ENCODE peak calls at places on chromosomes 1 and 21, in eight cellular contexts. O is H9, N is cardiac muscle cell, R is pancreas, U is A673, P is breast epithelium, A is RWPE1, K is esophagus squamous epithelium. S is an unnamed sample.
A peak's percentile ranks its signal among the peaks of the same experiment; 100 is the strongest.

GRCh38 chr1:201942129-201942495 is 4.2 kb downstream of the LMOD1 start:
- DNase-seq in K (no peak), O (no peak), U (no peak), P (no peak), R (no peak), A (no peak), N (no peak), S (no peak)

GRCh38 chr1:22711071-22711470 is 432 bp downstream of the EPHB2 start:
- DNase-seq in U (no peak), R (no peak), P (no peak), O (no peak), K (no peak), N (peak; percentile 42), A (peak; percentile 15), S (no peak)

GRCh38 chr21:20443558-20444155 is 554.6 kb upstream of the NCAM2 start:
- DNase-seq in K (no peak), A (no peak), P (no peak), R (no peak), U (peak; percentile 6), O (no peak), N (peak; percentile 58), S (no peak)

GRCh38 chr1:145747398-145748247 is 28.3 kb downstream of the CD160 start:
- DNase-seq in A (no peak), U (no peak), P (no peak), O (no peak), K (no peak), N (no peak), R (no peak), S (no peak)

GRCh38 chr1:175933801-175934200 is 190.4 kb upstream of the TNR start:
- DNase-seq in R (no peak), K (no peak), P (no peak), A (no peak), U (no peak), O (no peak), N (peak; percentile 14), S (no peak)

GRCh38 chr1:207752456-207753132 is 740 bp downstream of the CD46 start:
- DNase-seq in R (peak; percentile 81), A (peak; percentile 7), O (no peak), N (peak; percentile 40), P (peak; percentile 31), U (no peak), K (no peak), S (no peak)

GRCh38 chr1:165257969-165258459 is 98.5 kb downstream of the LMX1A start:
- DNase-seq in N (peak; percentile 86), A (peak; percentile 70), P (peak; percentile 39), O (peak; percentile 83), K (no peak), U (peak; percentile 86), R (peak; percentile 78), S (no peak)

GRCh38 chr1:35852241-35852640 is 30.8 kb upstream of the AGO1 start:
- DNase-seq in O (no peak), U (no peak), A (no peak), N (no peak), P (no peak), K (no peak), R (no peak), S (no peak)

GRCh38 chr1:32742132-32742947 is 39.8 kb upstream of the SYNC start:
- DNase-seq in O (peak; percentile 75), U (no peak), A (peak; percentile 60), K (no peak), R (peak; percentile 80), N (no peak), P (peak; percentile 63), S (peak; percentile 79)

GRCh38 chr1:179141592-179142244 is 59.8 kb downstream of the TOR3A start:
- DNase-seq in N (no peak), A (peak; percentile 65), P (no peak), K (no peak), R (no peak), O (no peak), U (peak; percentile 91), S (no peak)

GRCh38 chr21:28485301-28486022 is 507.2 kb downstream of the LTN1 start:
- DNase-seq in K (no peak), N (no peak), R (no peak), P (no peak), A (peak; percentile 4), U (no peak), O (no peak), S (no peak)

GRCh38 chr1:156897078-156897825 is 3.7 kb downstream of the PEAR1 start:
- DNase-seq in U (peak; percentile 49), A (peak; percentile 65), R (peak; percentile 40), N (no peak), P (no peak), K (no peak), O (no peak), S (no peak)

GRCh38 chr1:89041055-89041707 is 18.5 kb upstream of the GBP3 start:
- DNase-seq in N (no peak), K (no peak), P (no peak), R (no peak), A (peak; percentile 27), O (no peak), U (no peak), S (no peak)

GRCh38 chr1:39568208-39568607 is 8.4 kb downstream of the PABPC4 start:
- DNase-seq in A (no peak), O (no peak), U (no peak), P (no peak), R (no peak), N (no peak), K (no peak), S (no peak)

GRCh38 chr21:43719748-43720538 is 1.0 kb downstream of the PDXK start:
- DNase-seq in P (no peak), K (no peak), A (no peak), N (no peak), U (no peak), R (peak; percentile 85), O (peak; percentile 34), S (no peak)

GRCh38 chr1:28196330-28196729 is 19.8 kb upstream of the PTAFR start:
- DNase-seq in A (no peak), R (no peak), U (no peak), P (no peak), K (no peak), N (no peak), O (no peak), S (no peak)

GRCh38 chr1:67169932-67170331 is 3.7 kb downstream of the IL23R start:
- DNase-seq in R (no peak), N (no peak), A (no peak), K (no peak), O (no peak), P (no peak), U (no peak), S (no peak)

DNA sequence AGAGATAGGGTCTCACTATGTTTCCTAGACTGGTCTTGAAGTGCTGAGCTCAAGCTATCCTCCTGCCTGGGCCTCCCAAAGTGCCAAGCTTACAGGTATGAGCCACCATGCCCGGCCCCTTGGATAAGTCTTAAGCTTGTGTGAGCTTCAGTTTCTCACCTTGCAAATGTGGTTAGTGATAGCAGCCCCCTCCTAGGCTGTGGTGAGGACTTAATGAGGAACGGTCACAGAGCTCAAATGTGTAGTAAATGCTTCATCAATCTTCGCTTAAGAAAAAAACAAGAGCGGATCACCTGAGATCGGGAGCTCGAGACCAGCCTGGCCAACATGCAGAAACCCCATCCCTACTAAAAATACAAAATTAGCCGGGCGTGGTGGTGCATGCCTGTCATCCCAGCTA is 3.0 kb downstream of the CNR2 start:
- DNase-seq in N (no peak), A (no peak), U (no peak), P (no peak), O (no peak), R (no peak), K (no peak), S (no peak)
- H3K27ac ChIP-seq in N (no peak overlapping the region), A (no peak overlapping the region), U (no peak overlapping the region), P (no peak overlapping the region), O (no peak overlapping the region), R (no peak overlapping the region), K (no peak overlapping the region), S (no peak overlapping the region)

GRCh38 chr1:25872708-25873107 is 2.8 kb downstream of the PAQR7 start:
- DNase-seq in O (no peak), K (no peak), N (no peak), R (no peak), A (no peak), U (no peak), P (no peak), S (no peak)
- TF ChIP-seq CTCF in O (no peak), K (no peak), N (no peak), R (no peak), A (no peak), U (no peak), P (no peak), S (no peak)

GRCh38 chr1:24993871-24994270 is 63.8 kb upstream of the RUNX3 start:
- DNase-seq in O (no peak), R (peak; percentile 18), A (no peak), K (no peak), P (no peak), N (no peak), U (no peak), S (no peak)

GRCh38 chr1:24995121-24995520 is 65.0 kb upstream of the RUNX3 start:
- DNase-seq in O (no peak), R (peak; percentile 26), K (no peak), P (no peak), N (no peak), U (no peak), A (no peak), S (no peak)

GRCh38 chr1:24996456-24996855 is 66.4 kb upstream of the RUNX3 start:
- DNase-seq in K (no peak), A (no peak), O (no peak), U (no peak), P (no peak), R (peak; percentile 19), N (no peak), S (no peak)

GRCh38 chr1:24996983-24997893 is 67.2 kb upstream of the RUNX3 start:
- DNase-seq in R (no peak), P (no peak), O (no peak), U (no peak), K (no peak), A (no peak), N (no peak), S (no peak)

DNA sequence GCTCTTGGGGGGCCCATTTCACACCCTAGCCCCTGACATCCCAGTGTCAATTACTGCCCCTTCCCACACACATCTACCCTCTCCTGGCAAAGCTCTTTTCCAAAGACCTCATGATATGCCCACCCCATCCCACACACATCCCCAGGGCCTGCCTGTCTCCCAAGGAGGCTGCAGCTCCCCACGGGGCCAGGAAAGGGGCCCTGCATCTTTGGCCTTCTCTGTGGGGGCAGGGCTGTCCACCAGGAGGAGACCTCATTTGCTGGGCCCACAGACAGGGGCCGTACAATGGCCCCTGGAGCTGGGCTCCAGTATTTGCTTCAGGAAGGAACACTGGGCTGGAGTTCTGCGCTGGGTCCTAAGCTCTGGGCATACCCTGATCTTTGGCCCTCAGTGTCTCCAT is 65.6 kb upstream of the RUNX3 start:
- DNase-seq in A (no peak), R (peak; percentile 19), N (no peak), P (no peak), O (no peak), K (no peak), U (no peak), S (no peak)
- H3K27ac ChIP-seq in A (no peak overlapping the region), R (no peak overlapping the region), N (no peak overlapping the region), P (no peak overlapping the region), O (no peak overlapping the region), K (no peak overlapping the region), U (no peak overlapping the region), S (no peak overlapping the region)

DNA sequence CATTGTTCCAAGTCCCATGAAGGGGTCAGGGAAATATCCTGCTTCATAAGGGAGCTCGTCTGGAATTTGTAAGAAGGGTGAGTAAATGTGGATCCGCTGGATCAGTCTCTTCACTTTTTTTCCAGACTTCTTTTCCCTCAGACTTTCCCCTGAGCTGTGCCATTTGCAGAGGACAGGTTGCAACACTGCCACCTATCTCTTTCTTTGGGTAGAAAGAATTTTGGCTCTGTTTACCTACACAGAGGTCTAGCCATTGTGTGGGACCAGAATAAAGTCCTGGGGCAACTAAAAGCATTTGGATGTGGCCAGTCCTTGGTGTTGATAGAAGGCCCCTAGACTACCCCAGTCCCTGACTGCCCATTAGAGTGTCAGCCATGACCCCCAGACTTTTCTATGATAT is 1146.7 kb upstream of the PRMT6 start:
- DNase-seq in O (peak; percentile 29), U (peak; percentile 11), P (no peak), K (no peak), N (no peak), A (no peak), R (no peak), S (no peak)
- TF ChIP-seq CTCF in O (peak; percentile 58), U (peak; percentile 40), P (no peak), K (no peak), N (no peak), A (no peak), R (no peak), S (no peak)

S was measured in vagina.